ENCODE peak calls at places on chromosomes 2 and 18, in four cellular contexts. C is mesenchymal stem cell, Z is H1, B is neuronal stem cell. J is an unnamed sample.

GRCh38 chr2:215619989-215620388 is 184.1 kb upstream of the FN1 start:
- DNase-seq in C (no peak), Z (no peak), B (no peak), J (no peak)

GRCh38 chr18:75656035-75656434 is 228.5 kb upstream of the SMIM21 start:
- DNase-seq in C (no peak), Z (no peak), B (no peak), J (no peak)

GRCh38 chr2:157174321-157174720 is 83.2 kb upstream of the GALNT5 start:
- DNase-seq in C (no peak), Z (no peak), B (no peak), J (no peak)

GRCh38 chr2:221060335-221060734 is 511.8 kb downstream of the EPHA4 start:
- DNase-seq in C (peak; percentile 22), Z (no peak), B (no peak), J (no peak)

GRCh38 chr2:133296396-133296795 is 271.9 kb downstream of the NCKAP5 start:
- DNase-seq in C (no peak), Z (no peak), B (no peak), J (no peak)

GRCh38 chr18:12452801-12453200 is 45.1 kb downstream of the PRELID3A start:
- DNase-seq in C (no peak), Z (no peak), B (no peak), J (no peak)

GRCh38 chr18:48066225-48066652 is 135.8 kb upstream of the SMAD2 start:
- DNase-seq in C (no peak), Z (no peak), B (no peak), J (no peak)

GRCh38 chr2:140808816-140809215 is 1322.0 kb downstream of the LRP1B start:
- DNase-seq in C (no peak), Z (no peak), B (no peak), J (no peak)

GRCh38 chr2:122627388-122627787 is 871.9 kb downstream of the TSN start:
- DNase-seq in C (peak; percentile 42), Z (no peak), B (no peak), J (no peak)

GRCh38 chr2:96099861-96100798 is 16.2 kb downstream of the ADRA2B start:
- DNase-seq in C (no peak), Z (no peak), B (no peak), J (peak; percentile 31)

GRCh38 chr2:220246356-220246755 is 618.9 kb downstream of the SLC4A3 start:
- DNase-seq in C (no peak), Z (no peak), B (no peak), J (no peak)

GRCh38 chr2:237743561-237744269 is 54.9 kb upstream of the RBM44 start:
- DNase-seq in C (peak; percentile 52), Z (no peak), B (no peak), J (no peak)

GRCh38 chr2:209526541-209526940 is 102.7 kb downstream of the MAP2 start:
- DNase-seq in C (peak; percentile 24), Z (no peak), B (no peak), J (no peak)

GRCh38 chr2:118932949-118933348 is 9.0 kb upstream of the MARCO start:
- DNase-seq in C (no peak), Z (no peak), B (no peak), J (no peak)

GRCh38 chr2:26477911-26478253 is at the start of gene OTOF:
- DNase-seq in C (peak; percentile 48), Z (no peak), B (no peak), J (no peak)

GRCh38 chr2:218233543-218233942 is 16.6 kb downstream of the ARPC2 start:
- DNase-seq in C (no peak), Z (no peak), B (no peak), J (no peak)

GRCh38 chr2:18630101-18630500 is 40.7 kb upstream of the NT5C1B start:
- DNase-seq in C (no peak), Z (no peak), B (no peak), J (no peak)

GRCh38 chr18:13676499-13676898 is 49.9 kb downstream of the FAM210A start:
- DNase-seq in C (no peak), Z (no peak), B (no peak), J (no peak)

GRCh38 chr2:241984271-241984655 is 114.7 kb downstream of the RTP5 start:
- DNase-seq in C (no peak), Z (no peak), B (no peak), J (peak; percentile 10)

GRCh38 chr2:241118727-241119505 is 16.8 kb upstream of the MTERF4 start:
- DNase-seq in C (no peak), Z (no peak), B (no peak), J (peak; percentile 23)

GRCh38 chr2:32931945-32932709 is 14.6 kb upstream of the LTBP1 start:
- DNase-seq in C (no peak), Z (no peak), B (no peak), J (peak; percentile 52)

GRCh38 chr2:37448342-37449120 is 104.1 kb downstream of the QPCT start:
- DNase-seq in C (no peak), Z (no peak), B (no peak), J (no peak)
- H3K23ac ChIP-seq in C (no peak overlapping the region), Z (no peak overlapping the region), B (no peak overlapping the region), J (no peak overlapping the region)

DNA sequence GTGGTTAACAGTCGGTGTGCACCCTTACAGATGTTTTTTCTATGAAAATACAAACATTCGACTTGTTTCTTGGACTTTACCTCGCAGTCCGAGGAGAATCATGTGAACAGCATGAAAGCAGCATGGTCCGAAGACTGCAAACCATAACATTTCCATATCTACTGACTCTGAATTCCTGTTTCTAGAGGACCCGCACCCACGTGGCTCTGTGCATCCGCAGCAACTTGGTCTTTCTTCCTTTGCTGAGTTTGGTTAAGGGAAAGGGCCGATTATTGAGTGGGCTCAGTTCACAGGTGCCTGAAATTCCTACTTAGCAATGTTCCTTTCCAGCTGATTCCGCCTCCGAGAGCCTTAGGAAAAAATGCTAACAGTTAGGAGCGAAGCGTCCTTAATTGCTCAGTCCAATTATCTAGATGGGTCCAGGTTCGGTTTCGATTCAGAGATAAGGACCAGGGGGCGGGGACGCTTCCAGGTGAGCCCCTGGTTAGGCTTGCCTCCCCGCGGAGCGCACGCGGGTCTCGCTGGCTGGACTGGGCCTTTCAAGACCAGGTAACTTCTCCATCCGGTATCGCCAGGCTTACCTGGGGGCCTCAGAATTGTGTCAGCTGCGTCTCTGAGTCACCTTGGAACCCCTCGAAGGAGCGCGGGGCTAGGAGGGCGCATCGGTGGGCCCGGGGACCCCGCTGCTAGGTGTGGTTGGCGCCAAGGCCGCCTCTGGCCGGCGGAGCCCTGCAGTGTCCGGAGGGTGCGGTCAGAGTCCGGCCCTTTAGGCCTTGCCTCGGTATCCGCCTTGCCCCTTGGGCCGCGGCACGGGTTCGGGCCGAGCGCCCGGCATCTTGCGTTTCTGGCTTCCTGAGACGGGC is 1.1 kb upstream of the B3GNT2 start:
- DNase-seq in C (no peak), Z (no peak), B (no peak), J (no peak)
- H2BK12ac ChIP-seq in C (no peak overlapping the region), Z (peak overlapping the region; percentile 14), B (no peak overlapping the region), J (no peak overlapping the region)

DNA sequence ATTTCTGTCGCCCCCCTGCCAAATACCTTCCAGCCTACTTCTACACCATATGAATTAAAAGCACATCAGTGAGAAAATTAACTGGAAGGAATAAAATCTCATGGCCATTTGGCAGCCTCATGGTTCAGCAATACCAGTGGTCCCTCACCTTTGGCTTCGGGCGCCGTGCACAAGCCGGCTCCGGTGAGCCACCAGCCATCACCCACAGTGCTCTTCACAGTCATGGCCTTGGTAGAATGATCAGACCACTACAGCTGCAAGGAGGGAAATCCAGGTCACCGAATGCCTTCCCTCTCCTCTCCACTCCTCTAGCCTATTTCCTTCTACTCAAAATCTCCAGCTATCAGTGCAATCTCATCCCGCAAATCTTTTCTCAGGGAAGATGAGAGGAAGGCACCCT is 239.1 kb downstream of the C1D start:
- DNase-seq in C (no peak), Z (no peak), B (no peak), J (no peak)
- H3K23ac ChIP-seq in C (no peak overlapping the region), Z (no peak overlapping the region), B (no peak overlapping the region), J (no peak overlapping the region)

GRCh38 chr2:106961328-106961727 is 75.4 kb upstream of the ST6GAL2 start:
- DNase-seq in C (no peak), Z (no peak), B (no peak), J (no peak)
- H2BK12ac ChIP-seq in C (no peak overlapping the region), Z (no peak overlapping the region), B (no peak overlapping the region), J (no peak overlapping the region)

GRCh38 chr2:24620936-24621335 is 129.9 kb downstream of the NCOA1 start:
- DNase-seq in C (no peak), Z (no peak), B (no peak), J (no peak)
- H3K23ac ChIP-seq in C (no peak overlapping the region), Z (no peak overlapping the region), B (no peak overlapping the region), J (no peak overlapping the region)

J was measured in H9.